ENCODE peak calls at places on chromosomes 7 and 10, in four cellular contexts. Q is A549, I is right lobe of liver, L is heart left ventricle. H is an unnamed sample.

GRCh38 chr7:137579913-137580640 is 236.5 kb upstream of the PTN start:
- DNase-seq in Q (no peak), I (no peak), L (no peak), H (no peak)

GRCh38 chr10:77666821-77667220 is 29.2 kb upstream of the KCNMA1 start:
- DNase-seq in Q (no peak), I (peak; percentile 69), L (no peak), H (no peak)

GRCh38 chr7:6403907-6404306 is 43.8 kb downstream of the DAGLB start:
- DNase-seq in Q (no peak), I (no peak), L (no peak), H (peak; percentile 71)

GRCh38 chr10:75208177-75208576 is 2.4 kb upstream of the VDAC2 start:
- DNase-seq in Q (peak; percentile 41), I (no peak), L (no peak), H (peak; percentile 48)

GRCh38 chr7:119943932-119944600 is 328.9 kb upstream of the KCND2 start:
- DNase-seq in Q (no peak), I (no peak), L (no peak), H (no peak)

GRCh38 chr7:2109936-2110585 is 122.7 kb downstream of the MAD1L1 start:
- DNase-seq in Q (peak; percentile 83), I (no peak), L (no peak), H (no peak)

GRCh38 chr7:43439631-43440401 is 143.1 kb upstream of the STK17A start:
- DNase-seq in Q (peak; percentile 67), I (peak; percentile 47), L (no peak), H (no peak)

GRCh38 chr10:110208614-110209398 is 1.4 kb downstream of the MXI1 start:
- DNase-seq in Q (peak; percentile 52), I (no peak), L (no peak), H (no peak)

GRCh38 chr7:158382363-158382988 is 205.1 kb downstream of the PTPRN2 start:
- DNase-seq in Q (no peak), I (no peak), L (no peak), H (no peak)

GRCh38 chr7:98423043-98423442 is 22.2 kb upstream of the BAIAP2L1 start:
- DNase-seq in Q (peak; percentile 82), I (no peak), L (no peak), H (no peak)

GRCh38 chr7:93913197-93913596 is 6.8 kb downstream of the GNGT1 start:
- DNase-seq in Q (no peak), I (no peak), L (no peak), H (no peak)

GRCh38 chr10:22324413-22324812 is 3.5 kb downstream of the BMI1 start:
- DNase-seq in Q (no peak), I (no peak), L (no peak), H (no peak)

GRCh38 chr10:15695852-15696251 is 23.9 kb downstream of the ITGA8 start:
- DNase-seq in Q (no peak), I (no peak), L (no peak), H (no peak)

GRCh38 chr7:150383710-150384397 is 4.7 kb downstream of the ZNF775 start:
- DNase-seq in Q (no peak), I (peak; percentile 81), L (peak; percentile 47), H (peak; percentile 84)

GRCh38 chr10:44998146-44998631 is 2.5 kb upstream of the ZNF22 start:
- DNase-seq in Q (no peak), I (no peak), L (no peak), H (no peak)

GRCh38 chr7:106193661-106194060 is 81.5 kb upstream of the SYPL1 start:
- DNase-seq in Q (no peak), I (no peak), L (no peak), H (no peak)

GRCh38 chr7:138431517-138431916 is 28.5 kb upstream of the TRIM24 start:
- DNase-seq in Q (no peak), I (no peak), L (no peak), H (no peak)

GRCh38 chr7:114789942-114790341 is 132.0 kb upstream of the MDFIC start:
- DNase-seq in Q (no peak), I (no peak), L (no peak), H (no peak)

GRCh38 chr10:132608511-132609195 is 71.1 kb downstream of the INPP5A start:
- DNase-seq in Q (no peak), I (peak; percentile 41), L (no peak), H (peak; percentile 79)

GRCh38 chr7:94595717-94596116 is 60.2 kb downstream of the SGCE start:
- DNase-seq in Q (no peak), I (no peak), L (no peak), H (no peak)

GRCh38 chr7:137747359-137748031 is 99.3 kb downstream of the DGKI start:
- DNase-seq in Q (no peak), I (no peak), L (no peak), H (no peak)

GRCh38 chr7:130831817-130832481 is 97.9 kb upstream of the KLF14 start:
- DNase-seq in Q (peak; percentile 60), I (no peak), L (no peak), H (no peak)

GRCh38 chr10:97714401-97715258 is 1.1 kb downstream of the MARVELD1 start:
- DNase-seq in Q (peak; percentile 53), I (peak; percentile 55), L (peak; percentile 85), H (peak; percentile 96)

GRCh38 chr10:104498345-104498955 is 142.6 kb upstream of the SORCS3 start:
- DNase-seq in Q (no peak), I (no peak), L (no peak), H (no peak)

GRCh38 chr7:28277364-28277763 is 96.8 kb upstream of the JAZF1 start:
- DNase-seq in Q (no peak), I (no peak), L (no peak), H (no peak)

GRCh38 chr7:3165681-3166580 is 122.3 kb upstream of the CARD11 start:
- DNase-seq in Q (no peak), I (no peak), L (no peak), H (no peak)

GRCh38 chr10:111030042-111030750 is 46.6 kb upstream of the ADRA2A start:
- DNase-seq in Q (no peak), I (no peak), L (no peak), H (peak; percentile 68)

GRCh38 chr10:79424221-79425073 is 21.0 kb downstream of the ZCCHC24 start:
- DNase-seq in Q (no peak), I (peak; percentile 93), L (peak; percentile 71), H (no peak)

GRCh38 chr10:79941146-79941545 is 7.8 kb downstream of the SFTPD start:
- DNase-seq in Q (no peak), I (no peak), L (no peak), H (no peak)

DNA sequence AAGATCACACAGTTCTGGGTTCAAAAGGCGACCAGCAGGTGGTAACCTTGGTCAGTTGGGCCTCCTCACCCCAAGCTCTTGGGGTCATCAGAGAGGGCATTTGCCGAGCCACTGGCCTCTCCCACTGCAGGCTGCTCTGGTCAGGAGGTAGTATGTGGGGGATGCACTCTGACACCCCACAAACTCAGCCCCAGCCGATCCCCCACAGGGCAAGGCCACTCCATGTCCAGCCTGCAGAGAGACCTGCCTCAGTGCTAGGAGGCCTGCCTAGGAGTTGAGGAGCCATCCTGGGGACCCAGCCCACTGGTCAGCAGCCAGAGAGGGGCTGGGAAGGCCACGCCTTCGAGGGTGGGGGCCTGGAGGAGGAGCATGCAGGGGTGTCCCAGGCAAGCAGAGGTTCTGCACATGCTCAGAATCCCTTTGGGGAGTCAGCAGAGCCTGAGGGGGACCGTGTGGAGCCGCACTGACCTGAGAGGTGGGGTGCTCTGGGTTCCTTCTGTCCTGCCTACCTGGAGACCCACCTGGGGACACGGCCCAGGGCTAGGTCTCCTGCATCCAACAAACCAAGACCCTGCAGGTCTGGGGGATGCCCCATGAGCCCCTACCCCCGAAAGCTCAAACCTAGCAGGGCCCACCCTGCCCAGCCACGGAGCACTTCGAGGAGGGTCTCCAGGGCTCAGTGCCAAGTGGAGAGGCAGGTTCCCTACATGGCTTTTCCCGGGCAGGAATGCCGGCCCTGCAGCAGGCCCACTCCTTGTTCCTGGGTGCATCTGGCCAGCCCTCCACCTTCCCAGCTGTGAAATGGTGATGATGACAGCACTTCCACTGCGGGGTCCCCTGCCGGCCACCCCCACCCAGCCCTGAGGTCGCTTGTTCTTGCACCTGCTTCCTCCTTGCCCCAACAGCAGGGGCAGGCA is 58.5 kb downstream of the RASGEF1A start:
- DNase-seq in Q (no peak), I (peak; percentile 41), L (peak; percentile 40), H (peak; percentile 82)
- TF ChIP-seq POLR2A in Q (no peak), I (no peak), L (no peak), H (no peak)

GRCh38 chr10:123929791-123930190 is 38.2 kb upstream of the CPXM2 start:
- DNase-seq in Q (no peak), I (no peak), L (no peak), H (no peak)
- H3K4me3 ChIP-seq in Q (no peak overlapping the region), I (no peak overlapping the region), L (no peak overlapping the region), H (no peak overlapping the region)

DNA sequence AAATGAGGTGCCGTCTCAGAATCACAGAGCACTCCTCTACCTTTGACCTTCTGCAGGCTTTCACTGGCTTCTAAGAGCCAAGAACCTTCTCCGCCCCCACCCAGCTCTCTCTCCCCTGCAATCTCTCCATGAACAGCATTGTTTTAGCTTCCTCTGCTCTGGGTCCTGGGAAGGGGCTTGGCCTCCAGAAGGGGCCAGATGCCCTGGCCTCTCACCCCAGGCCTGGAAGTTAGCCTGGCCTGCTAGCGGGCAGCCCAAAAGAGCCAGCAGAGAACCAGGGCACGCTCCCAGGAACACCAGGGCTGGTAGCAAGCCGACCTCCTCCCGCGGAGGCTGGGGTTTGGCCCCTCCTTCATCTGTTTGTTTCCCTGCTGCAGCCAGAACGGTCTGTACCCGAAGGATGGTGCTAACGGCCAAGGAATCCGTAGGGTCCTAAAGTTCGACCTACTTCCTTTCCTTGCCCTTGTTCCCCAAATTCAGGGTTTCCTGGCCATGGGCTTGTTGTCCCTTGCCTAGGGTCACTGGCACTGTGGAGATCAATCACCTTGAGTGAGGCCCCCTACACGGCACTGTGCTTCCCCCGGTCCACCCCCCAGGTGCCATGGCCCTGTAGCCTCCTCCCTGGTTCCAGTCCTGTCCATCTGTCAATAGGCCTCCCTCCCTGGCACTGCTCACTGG is 18.7 kb upstream of the DDIT4 start:
- DNase-seq in Q (peak; percentile 87), I (peak; percentile 97), L (peak; percentile 93), H (peak; percentile 98)
- TF ChIP-seq CTCF in Q (no peak), I (no peak), L (peak; percentile 23), H (no peak)

GRCh38 chr7:36827914-36828313 is 103.6 kb upstream of the AOAH start:
- DNase-seq in Q (no peak), I (no peak), L (no peak), H (no peak)
- TF ChIP-seq POLR2A in Q (no peak), I (no peak), L (no peak), H (no peak)

DNA sequence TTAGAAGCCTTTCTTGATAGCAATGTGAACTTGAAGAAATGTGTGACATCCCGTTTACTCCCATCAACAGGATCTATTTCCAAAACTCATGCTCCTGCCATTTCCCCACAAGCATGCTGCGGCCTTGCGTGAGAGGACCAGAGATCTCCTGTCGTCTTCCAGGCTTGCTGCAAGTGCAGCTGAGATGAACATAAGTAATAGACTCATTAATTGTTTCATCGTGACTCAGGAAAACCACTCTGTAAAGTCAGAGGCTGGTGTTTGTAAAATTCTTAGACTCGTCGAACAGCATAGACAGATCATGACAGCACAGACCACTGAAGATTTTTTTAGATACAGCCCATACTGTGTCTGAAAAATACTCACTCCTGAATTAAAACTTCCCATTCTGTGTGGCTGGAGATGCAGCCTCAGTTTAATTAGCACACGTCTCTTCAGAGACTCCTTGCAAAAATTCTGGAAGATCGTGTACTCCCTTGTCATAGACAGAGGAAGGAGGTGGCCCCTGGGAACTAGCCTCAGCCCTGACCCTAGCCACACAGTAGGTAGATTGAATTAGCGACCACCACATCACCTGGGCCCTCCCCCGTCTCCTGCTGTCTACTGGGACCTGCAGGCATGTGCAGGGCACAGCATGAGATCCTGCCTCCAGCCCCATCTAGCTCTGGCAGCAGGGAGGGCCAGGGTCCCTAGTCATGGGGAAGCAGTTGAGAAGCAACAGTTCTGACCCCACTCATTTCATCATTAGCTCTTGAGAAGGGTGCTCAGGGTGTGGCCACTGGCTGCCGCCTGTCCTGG is 226.0 kb downstream of the CELF2 start:
- DNase-seq in Q (no peak), I (no peak), L (no peak), H (no peak)
- H3K4me3 ChIP-seq in Q (no peak overlapping the region), I (no peak overlapping the region), L (no peak overlapping the region), H (no peak overlapping the region)